ENCODE peak calls at places on chromosomes 4 and X, in five cellular contexts. V is fibroblast of mammary gland, T is natural killer cell, H is Calu3, M is left ventricle myocardium inferior. Q is an unnamed sample.
A peak's percentile ranks its signal among the peaks of the same experiment; 100 is the strongest.

GRCh38 chrX:51459125-51459524 is 37.3 kb downstream of the NUDT11 start:
- DNase-seq in T (no peak), V (peak; percentile 48), M (no peak), H (peak; percentile 24), Q (no peak)

GRCh38 chr4:7967501-7968261 is 28.0 kb upstream of the AFAP1 start:
- DNase-seq in H (peak; percentile 39), T (peak; percentile 38), M (peak; percentile 40), V (peak; percentile 49), Q (no peak)

GRCh38 chrX:119984652-119985051 is 41.1 kb upstream of the NKAP start:
- DNase-seq in M (no peak), H (no peak), V (no peak), T (no peak), Q (no peak)

GRCh38 chrX:19566359-19567141 is 51.2 kb upstream of the MAP3K15 start:
- DNase-seq in H (no peak), M (no peak), V (peak; percentile 19), T (no peak), Q (no peak)

GRCh38 chr4:185902654-185903053 is 90.7 kb upstream of the SORBS2 start:
- DNase-seq in M (no peak), T (no peak), V (peak; percentile 34), H (no peak), Q (no peak)

GRCh38 chrX:38860106-38861013 is 59.1 kb downstream of the MID1IP1 start:
- DNase-seq in H (no peak), M (no peak), T (no peak), V (no peak), Q (no peak)

GRCh38 chr4:44157611-44158277 is 290.9 kb downstream of the KCTD8 start:
- DNase-seq in H (no peak), M (no peak), V (no peak), T (no peak), Q (no peak)

GRCh38 chrX:149185087-149185486 is 320.0 kb downstream of the IDS start:
- DNase-seq in H (no peak), V (peak; percentile 32), T (no peak), M (no peak), Q (no peak)

GRCh38 chr4:91830681-91831395 is 472.9 kb upstream of the GRID2 start:
- DNase-seq in M (no peak), V (no peak), H (no peak), T (no peak), Q (no peak)

GRCh38 chrX:150088766-150089518 is 150.7 kb upstream of the EOLA2 start:
- DNase-seq in V (no peak), M (no peak), T (no peak), H (no peak), Q (no peak)

GRCh38 chr4:8587469-8588195 is 4.9 kb upstream of the CPZ start:
- DNase-seq in V (no peak), M (no peak), T (no peak), H (no peak), Q (no peak)

GRCh38 chr4:184424993-184425758 is 49.2 kb downstream of the IRF2 start:
- DNase-seq in V (no peak), T (no peak), M (peak; percentile 27), H (no peak), Q (no peak)

GRCh38 chrX:85922821-85923220 is 124.5 kb downstream of the CHM start:
- DNase-seq in H (no peak), M (no peak), V (peak; percentile 95), T (no peak), Q (no peak)

GRCh38 chr4:141283563-141283962 is 62.9 kb downstream of the ZNF330 start:
- DNase-seq in V (no peak), T (no peak), M (no peak), H (no peak), Q (no peak)

GRCh38 chr4:8386731-8387130 is 53.8 kb downstream of the ACOX3 start:
- DNase-seq in T (no peak), V (no peak), M (no peak), H (no peak), Q (no peak)

GRCh38 chr4:77393981-77394380 is 211.6 kb upstream of the CXCL13 start:
- DNase-seq in H (no peak), T (no peak), V (no peak), M (no peak), Q (no peak)

GRCh38 chrX:31547816-31548215 is 476.0 kb upstream of the FTHL17 start:
- DNase-seq in H (no peak), M (no peak), T (no peak), V (no peak), Q (no peak)

GRCh38 chr4:157447195-157447594 is 226.7 kb downstream of the GRIA2 start:
- DNase-seq in V (no peak), T (no peak), M (no peak), H (no peak), Q (no peak)

GRCh38 chrX:40086569-40087335 is 11.0 kb downstream of the BCOR start:
- DNase-seq in M (no peak), T (no peak), H (no peak), V (no peak), Q (no peak)

GRCh38 chr4:83074086-83074704 is 39.2 kb downstream of the COPS4 start:
- DNase-seq in M (no peak), V (peak; percentile 91), T (no peak), H (peak; percentile 52), Q (no peak)

DNA sequence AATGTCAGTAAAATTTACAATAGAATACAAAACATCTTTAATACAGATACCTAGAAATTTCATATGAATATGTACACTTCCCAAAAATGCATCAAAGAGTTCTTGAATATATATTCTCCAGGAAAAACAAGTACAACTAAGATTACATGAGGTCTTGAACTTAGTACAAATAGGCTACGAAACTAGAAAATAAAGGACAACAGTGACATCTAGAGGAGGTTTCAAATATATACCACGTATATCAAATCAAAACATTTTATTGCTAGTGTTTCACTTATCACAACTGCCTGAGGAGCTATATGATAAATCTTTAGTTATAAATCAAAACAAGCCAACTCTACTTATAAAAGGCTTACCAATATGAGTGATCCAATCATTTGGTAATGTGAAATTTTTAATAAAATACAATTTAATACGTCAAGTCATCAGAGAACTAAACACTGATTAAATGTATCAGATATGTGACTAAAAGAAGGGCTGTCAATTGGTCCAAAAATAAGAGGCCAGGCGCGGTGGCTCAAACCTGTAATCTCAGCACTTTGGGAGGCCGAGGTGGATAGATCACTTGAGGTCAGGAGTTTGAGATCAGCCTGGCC is 36.6 kb downstream of the ANAPC10 start:
- DNase-seq in V (peak; percentile 72), T (no peak), H (no peak), M (no peak), Q (no peak)
- TF ChIP-seq CTCF in V (peak; percentile 32), T (peak; percentile 74), H (no peak), M (peak; percentile 62), Q (peak; percentile 69)

GRCh38 chr4:132332932-132333722 is 816.0 kb upstream of the PCDH10 start:
- DNase-seq in V (peak; percentile 3), M (no peak), H (no peak), T (no peak), Q (no peak)
- TF ChIP-seq CTCF in V (peak; percentile 20), M (no peak), H (no peak), T (no peak), Q (peak; percentile 50)

DNA sequence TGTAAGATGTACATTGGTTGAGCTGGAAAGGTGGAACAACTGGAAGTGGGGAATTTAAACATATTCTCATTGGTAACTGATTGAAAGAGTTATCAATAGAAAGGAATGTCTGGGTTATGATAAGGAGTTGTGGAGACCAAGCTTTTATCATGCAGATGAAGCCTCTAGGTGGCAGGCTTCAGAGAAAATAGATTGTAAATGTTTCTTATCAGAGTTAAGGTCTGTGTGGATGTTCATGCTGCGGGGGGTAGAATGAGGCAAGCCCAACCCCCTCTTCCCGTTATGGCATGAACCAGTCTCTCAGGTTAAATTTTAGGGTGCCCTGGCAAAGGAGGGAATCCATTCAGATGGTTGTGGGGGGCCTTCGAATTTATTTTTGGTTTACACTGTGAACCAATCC is 16.0 kb downstream of the ARSD start:
- DNase-seq in M (no peak), H (no peak), V (no peak), T (no peak), Q (no peak)
- TF ChIP-seq CTCF in M (no peak), H (no peak), V (peak; percentile 12), T (no peak), Q (peak; percentile 41)

DNA sequence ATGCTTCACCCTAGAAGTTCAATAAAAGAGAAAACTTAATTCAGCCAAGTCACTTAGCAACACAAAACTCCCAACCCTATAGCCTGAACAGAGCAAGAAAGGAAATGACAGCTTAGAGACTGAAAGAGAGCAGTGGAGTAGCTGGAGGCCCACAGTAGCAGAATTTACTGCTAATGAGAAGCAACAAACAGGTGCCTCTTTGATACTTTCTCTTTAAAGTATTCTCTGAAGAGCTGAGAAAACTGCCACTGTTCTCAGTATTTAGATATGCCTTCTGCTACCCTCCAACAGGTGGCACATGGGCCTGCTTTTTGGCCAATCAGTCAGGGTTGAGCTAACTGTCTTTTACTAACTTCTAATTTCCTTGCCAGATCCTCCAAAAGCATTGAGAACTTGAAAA is 240.0 kb downstream of the GPC3 start:
- DNase-seq in T (no peak), H (peak; percentile 16), M (no peak), V (no peak), Q (no peak)
- TF ChIP-seq CTCF in T (no peak), H (no peak), M (no peak), V (no peak), Q (peak; percentile 6)

GRCh38 chrX:153649915-153650782 is 3.1 kb downstream of the DUSP9 start:
- DNase-seq in M (no peak), V (no peak), H (no peak), T (no peak), Q (no peak)

GRCh38 chrX:153649178-153649914 is 2.3 kb downstream of the DUSP9 start:
- DNase-seq in M (no peak), V (no peak), H (peak; percentile 36), T (no peak), Q (no peak)

GRCh38 chrX:153650959-153651358 is 4.0 kb downstream of the DUSP9 start:
- DNase-seq in V (no peak), M (no peak), H (no peak), T (no peak), Q (no peak)

GRCh38 chrX:153653556-153653955 is 6.6 kb downstream of the DUSP9 start:
- DNase-seq in V (no peak), M (no peak), H (no peak), T (no peak), Q (no peak)

GRCh38 chrX:153651540-153652079 is 4.6 kb downstream of the DUSP9 start:
- DNase-seq in V (no peak), T (no peak), H (no peak), M (no peak), Q (no peak)
- TF ChIP-seq CTCF in V (peak; percentile 17), T (no peak), H (peak; percentile 47), M (peak; percentile 18), Q (peak; percentile 42)

GRCh38 chr4:132557660-132558059 is 591.4 kb upstream of the PCDH10 start:
- DNase-seq in T (no peak), M (no peak), V (no peak), H (no peak), Q (no peak)
- TF ChIP-seq CTCF in T (no peak), M (no peak), V (no peak), H (no peak), Q (peak; percentile 34)

GRCh38 chr4:168318266-168318895 is at the start of gene DDX60:
- DNase-seq in T (peak; percentile 79), M (peak; percentile 74), V (peak; percentile 74), H (peak; percentile 77), Q (peak; percentile 41)
- TF ChIP-seq CTCF in T (peak; percentile 35), M (peak; percentile 73), V (peak; percentile 40), H (peak; percentile 46), Q (peak; percentile 61)

Q was measured in progenitor cell of endocrine pancreas.